ENCODE peak calls at places on chromosomes 11 and 22, in four cellular contexts. K is A549, O is HepG2, B is K562. D is an unnamed sample.
A peak's percentile ranks its signal among the peaks of the same experiment; 100 is the strongest.

GRCh38 chr11:72624496-72625201 is 49.6 kb downstream of the PDE2A start:
- DNase-seq in K (no peak), B (no peak), O (no peak), D (no peak)

GRCh38 chr11:43735115-43735514 is 54.6 kb downstream of the HSD17B12 start:
- DNase-seq in O (no peak), K (no peak), B (no peak), D (no peak)

GRCh38 chr11:69620663-69621290 is 20.2 kb upstream of the CCND1 start:
- DNase-seq in K (no peak), B (no peak), O (no peak), D (no peak)

GRCh38 chr11:16789560-16790483 is 51.4 kb downstream of the C11orf58 start:
- DNase-seq in O (no peak), K (no peak), B (no peak), D (no peak)

GRCh38 chr11:33160147-33160546 is 1.1 kb downstream of the CSTF3 start:
- DNase-seq in K (peak; percentile 46), B (no peak), O (peak; percentile 26), D (no peak)

GRCh38 chr11:126007263-126007662 is 55.4 kb downstream of the CDON start:
- DNase-seq in B (peak; percentile 12), K (peak; percentile 15), O (peak; percentile 47), D (no peak)

GRCh38 chr11:78594814-78595213 is 20.1 kb upstream of the NARS2 start:
- DNase-seq in B (no peak), O (no peak), K (no peak), D (no peak)

GRCh38 chr11:69634590-69634989 is 6.4 kb upstream of the CCND1 start:
- DNase-seq in O (no peak), B (no peak), K (no peak), D (no peak)

GRCh38 chr11:114243461-114244372 is 52.5 kb upstream of the NNMT start:
- DNase-seq in K (no peak), O (no peak), B (no peak), D (no peak)

GRCh38 chr11:100576044-100577021 is 110.8 kb upstream of the ARHGAP42 start:
- DNase-seq in B (peak; percentile 27), O (peak; percentile 41), K (peak; percentile 52), D (peak; percentile 9)

GRCh38 chr11:69841859-69842698 is 22.9 kb upstream of the FGF3 start:
- DNase-seq in K (peak; percentile 44), B (peak; percentile 46), O (no peak), D (no peak)

GRCh38 chr11:60783141-60783484 is 2.0 kb upstream of the MS4A10 start:
- DNase-seq in K (no peak), O (no peak), B (no peak), D (no peak)

GRCh38 chr11:103618532-103618931 is 417.9 kb upstream of the DDI1 start:
- DNase-seq in B (no peak), O (no peak), K (no peak), D (no peak)

GRCh38 chr22:24695958-24696511 is 78.5 kb downstream of the PIWIL3 start:
- DNase-seq in K (no peak), O (no peak), B (peak; percentile 30), D (no peak)

GRCh38 chr11:44005956-44006355 is 41.8 kb upstream of the ACCSL start:
- DNase-seq in K (no peak), B (no peak), O (no peak), D (no peak)

GRCh38 chr11:60947666-60948065 is 4.3 kb downstream of the SLC15A3 start:
- DNase-seq in K (no peak), B (no peak), O (no peak), D (no peak)

GRCh38 chr11:36532908-36533601 is 23.0 kb upstream of the TRAF6 start:
- DNase-seq in K (no peak), O (no peak), B (no peak), D (no peak)

GRCh38 chr22:40083794-40084193 is 89.0 kb downstream of the FAM83F start:
- DNase-seq in O (no peak), K (no peak), B (no peak), D (no peak)

GRCh38 chr11:105000167-105000566 is 22.8 kb downstream of the CASP5 start:
- DNase-seq in K (peak; percentile 31), B (no peak), O (peak; percentile 71), D (no peak)

GRCh38 chr22:35930933-35931332 is 97.7 kb downstream of the RBFOX2 start:
- DNase-seq in O (peak; percentile 78), K (peak; percentile 69), B (peak; percentile 46), D (peak; percentile 24)

GRCh38 chr22:46860562-46860961 is 98.1 kb downstream of the TBC1D22A start:
- DNase-seq in K (no peak), B (no peak), O (no peak), D (no peak)

GRCh38 chr11:18013790-18014507 is 1.1 kb upstream of the SERGEF start:
- DNase-seq in K (peak; percentile 10), B (no peak), O (no peak), D (no peak)

GRCh38 chr11:17805873-17806272 is 71.3 kb downstream of the KCNC1 start:
- DNase-seq in B (no peak), O (no peak), K (no peak), D (no peak)

GRCh38 chr11:77171885-77172665 is 44.0 kb downstream of the MYO7A start:
- DNase-seq in B (peak; percentile 71), O (peak; percentile 37), K (no peak), D (no peak)

DNA sequence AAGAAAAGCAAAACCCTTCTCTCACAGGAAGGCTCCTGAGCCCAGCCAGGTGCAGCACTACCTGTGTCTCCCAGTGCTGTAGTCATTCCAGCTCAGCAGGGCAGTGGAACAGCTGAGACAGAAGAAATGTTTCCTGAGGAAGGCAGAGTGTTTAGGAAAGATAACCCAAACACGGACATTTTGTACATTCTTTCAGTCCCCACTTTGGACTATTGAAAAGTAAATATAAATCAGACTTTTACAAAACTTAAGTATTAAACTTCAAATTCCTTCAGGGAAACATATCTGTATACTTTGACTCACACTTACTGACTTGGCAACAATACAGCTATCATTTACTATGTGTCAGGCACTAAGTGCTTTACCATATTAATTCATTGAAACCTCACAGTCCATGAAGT is 40.4 kb downstream of the RRAS2 start:
- DNase-seq in K (no peak), O (no peak), B (no peak), D (no peak)
- H3K4me2 ChIP-seq in K (peak overlapping the region; percentile 52), O (no peak overlapping the region), B (no peak overlapping the region), D (peak overlapping the region; percentile 23)

GRCh38 chr22:43237280-43237679 is 50.3 kb upstream of the TTLL12 start:
- DNase-seq in B (no peak), O (no peak), K (no peak), D (no peak)
- TF ChIP-seq POLR2AphosphoS2 in B (no peak), O (no peak), K (no peak), D (no peak)

GRCh38 chr11:121829159-121829643 is 286.8 kb downstream of the BLID start:
- DNase-seq in B (no peak), K (no peak), O (no peak), D (no peak)
- H3K4me2 ChIP-seq in B (no peak overlapping the region), K (no peak overlapping the region), O (no peak overlapping the region), D (no peak overlapping the region)

DNA sequence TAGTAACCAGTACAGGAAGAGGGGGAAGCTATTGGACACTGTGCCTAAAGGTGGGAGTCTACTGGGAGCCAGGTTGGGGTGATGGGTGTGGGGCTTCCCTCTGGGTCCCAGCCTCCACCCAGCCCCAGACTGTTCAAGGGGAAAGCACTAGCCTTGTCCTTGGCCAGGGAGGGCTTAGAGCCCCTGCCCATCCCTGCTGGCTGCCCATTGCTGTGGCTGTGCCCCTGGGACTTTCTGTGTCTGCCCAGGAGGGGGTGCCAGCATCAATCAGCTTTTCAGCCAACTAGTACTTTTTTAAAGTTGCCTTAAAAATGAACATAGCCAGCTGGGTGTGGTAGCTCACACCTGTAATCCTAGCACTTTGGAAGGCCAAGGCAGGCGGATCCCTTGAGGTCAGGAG is 19.9 kb downstream of the INCENP start:
- DNase-seq in B (no peak), O (no peak), K (no peak), D (no peak)
- TF ChIP-seq POLR2AphosphoS2 in B (no peak), O (no peak), K (no peak), D (no peak)

GRCh38 chr11:47398551-47398950 is 9.8 kb upstream of the SLC39A13 start:
- DNase-seq in B (no peak), O (no peak), K (no peak), D (no peak)
- H3K4me2 ChIP-seq in B (no peak overlapping the region), O (peak overlapping the region; percentile 47), K (no peak overlapping the region), D (no peak overlapping the region)